ENCODE peak calls at places on chromosomes 16 and 17, in eight cellular contexts. N is activated naive CD4-positive, alpha-beta T cell treated with anti-CD3 and anti-CD28 coated beads for 36 hours; O is stimulated activated effector memory CD8-positive, alpha-beta T cell treated with anti-CD3 and anti-CD28 coated beads, Interleukin-12 subunit alpha, Interleukin-12 subunit beta, amount 100 ng/mL, for 72 hours; M is AG10803; D is fibroblast of pulmonary artery; H is skeletal muscle cell; S is ascending aorta; Q is NCI-H2081 treated with DMSO at 0.1 percent for 48 hours. V is an unnamed sample.
A peak's percentile ranks its signal among the peaks of the same experiment; 100 is the strongest.

GRCh38 chr17:22270381-22270780 is 578.1 kb downstream of the KCNJ18 start:
- DNase-seq in N (no peak), O (no peak), M (no peak), D (no peak), H (no peak), S (no peak), Q (no peak), V (no peak)

GRCh38 chr16:4487955-4488481 is 11.8 kb downstream of the HMOX2 start:
- DNase-seq in N (no peak), O (no peak), M (peak; percentile 67), D (peak; percentile 91), H (no peak), S (no peak), Q (no peak), V (no peak)

GRCh38 chr17:47806026-47806912 is 15.3 kb downstream of the OSBPL7 start:
- DNase-seq in N (no peak), O (no peak), M (no peak), D (no peak), H (no peak), S (no peak), Q (no peak), V (no peak)

GRCh38 chr17:45063198-45063597 is 2.1 kb downstream of the NMT1 start:
- DNase-seq in N (no peak), O (no peak), M (no peak), D (no peak), H (no peak), S (no peak), Q (no peak), V (no peak)

GRCh38 chr17:34645636-34646035 is 66.3 kb downstream of the TMEM132E start:
- DNase-seq in N (no peak), O (no peak), M (no peak), D (no peak), H (no peak), S (no peak), Q (no peak), V (no peak)

GRCh38 chr17:17269926-17270773 is 10.9 kb downstream of the COPS3 start:
- DNase-seq in N (peak; percentile 46), O (no peak), M (no peak), D (no peak), H (no peak), S (no peak), Q (no peak), V (no peak)

GRCh38 chr17:70668276-70668937 is 499.1 kb downstream of the KCNJ2 start:
- DNase-seq in N (no peak), O (no peak), M (no peak), D (no peak), H (no peak), S (no peak), Q (no peak), V (no peak)

GRCh38 chr16:86573215-86573614 is 5.1 kb upstream of the FOXL1 start:
- DNase-seq in N (no peak), O (no peak), M (peak; percentile 79), D (no peak), H (no peak), S (no peak), Q (no peak), V (no peak)

GRCh38 chr16:83458612-83459011 is 349.2 kb upstream of the HSBP1 start:
- DNase-seq in N (peak; percentile 17), O (no peak), M (peak; percentile 64), D (peak; percentile 60), H (peak; percentile 48), S (no peak), Q (no peak), V (no peak)

GRCh38 chr17:17613708-17614114 is 22.2 kb upstream of the PEMT start:
- DNase-seq in N (peak; percentile 71), O (peak; percentile 68), M (peak; percentile 74), D (peak; percentile 81), H (no peak), S (peak; percentile 71), Q (no peak), V (peak; percentile 20)

GRCh38 chr16:50594332-50595260 is 46.4 kb downstream of the NKD1 start:
- DNase-seq in N (no peak), O (no peak), M (no peak), D (no peak), H (no peak), S (no peak), Q (no peak), V (no peak)

GRCh38 chr17:3944485-3945388 is 19.5 kb downstream of the ATP2A3 start:
- DNase-seq in N (peak; percentile 39), O (peak; percentile 80), M (peak; percentile 49), D (peak; percentile 52), H (no peak), S (no peak), Q (no peak), V (peak; percentile 48)

GRCh38 chr16:52953215-52953614 is 99.5 kb downstream of the CHD9NB start:
- DNase-seq in N (no peak), O (no peak), M (no peak), D (no peak), H (no peak), S (no peak), Q (no peak), V (no peak)

GRCh38 chr17:21676281-21677111 is 15.8 kb upstream of the KCNJ18 start:
- DNase-seq in N (no peak), O (no peak), M (no peak), D (no peak), H (no peak), S (peak; percentile 62), Q (no peak), V (no peak)

GRCh38 chr17:55965051-55965450 is 188.2 kb upstream of the ANKFN1 start:
- DNase-seq in N (no peak), O (no peak), M (no peak), D (no peak), H (no peak), S (no peak), Q (no peak), V (no peak)